ENCODE peak calls at places on chromosome 7, in seven cellular contexts. J is suprapubic skin, G is body of pancreas, U is astrocyte, O is spleen, D is mammary epithelial cell, W is IMR-90. Y is an unnamed sample.

GRCh38 chr7:92158660-92159575 is 20.0 kb downstream of the LRRD1 start:
- DNase-seq in J (no peak), G (no peak), U (peak; percentile 96), O (no peak), D (peak; percentile 52), W (peak; percentile 93), Y (no peak)

GRCh38 chr7:2191026-2191425 is 41.7 kb downstream of the MAD1L1 start:
- DNase-seq in J (no peak), G (no peak), U (peak; percentile 61), O (no peak), D (no peak), W (no peak), Y (no peak)

GRCh38 chr7:135248546-135248945 is 14.9 kb downstream of the STRA8 start:
- DNase-seq in J (no peak), G (no peak), U (no peak), O (no peak), D (no peak), W (no peak), Y (no peak)

GRCh38 chr7:1400351-1400750 is 58.9 kb downstream of the MICALL2 start:
- DNase-seq in J (no peak), G (no peak), U (no peak), O (no peak), D (no peak), W (no peak), Y (peak; percentile 55)

GRCh38 chr7:2873686-2874551 is 29.8 kb upstream of the GNA12 start:
- DNase-seq in J (no peak), G (no peak), U (peak; percentile 89), O (no peak), D (peak; percentile 99), W (peak; percentile 95), Y (peak; percentile 85)

GRCh38 chr7:94228678-94229077 is 166.0 kb upstream of the COL1A2 start:
- DNase-seq in J (no peak), G (no peak), U (peak; percentile 22), O (no peak), D (no peak), W (peak; percentile 33), Y (no peak)

GRCh38 chr7:142611566-142612250 is 137.6 kb upstream of the PRSS1 start:
- DNase-seq in J (no peak), G (no peak), U (no peak), O (no peak), D (no peak), W (no peak), Y (no peak)

GRCh38 chr7:26101471-26102151 is 50.4 kb upstream of the NFE2L3 start:
- DNase-seq in J (no peak), G (peak; percentile 54), U (no peak), O (peak; percentile 81), D (no peak), W (no peak), Y (peak; percentile 54)

GRCh38 chr7:128003787-128004186 is 27.4 kb downstream of the LRRC4 start:
- DNase-seq in J (no peak), G (no peak), U (no peak), O (no peak), D (no peak), W (no peak), Y (no peak)

GRCh38 chr7:159063046-159063840 is 81.4 kb downstream of the VIPR2 start:
- DNase-seq in J (no peak), G (no peak), U (no peak), O (no peak), D (no peak), W (no peak), Y (peak; percentile 32)

GRCh38 chr7:43649755-43650274 is 66.9 kb downstream of the STK17A start:
- DNase-seq in J (no peak), G (no peak), U (no peak), O (peak; percentile 89), D (peak; percentile 72), W (peak; percentile 50), Y (no peak)

GRCh38 chr7:129184979-129185670 is 3.3 kb upstream of the SMO start:
- DNase-seq in J (no peak), G (no peak), U (no peak), O (no peak), D (peak; percentile 82), W (no peak), Y (peak; percentile 12)

GRCh38 chr7:2405601-2406345 is 2.4 kb downstream of the CHST12 start:
- DNase-seq in J (no peak), G (no peak), U (no peak), O (peak; percentile 86), D (no peak), W (no peak), Y (no peak)

GRCh38 chr7:142917447-142917846 is 16.1 kb downstream of the TRPV5 start:
- DNase-seq in J (no peak), G (no peak), U (no peak), O (no peak), D (no peak), W (no peak), Y (no peak)

GRCh38 chr7:140269004-140269638 is 92.3 kb upstream of the KDM7A start:
- DNase-seq in J (no peak), G (no peak), U (no peak), O (no peak), D (no peak), W (no peak), Y (no peak)

GRCh38 chr7:140276001-140276400 is 99.2 kb upstream of the KDM7A start:
- DNase-seq in J (no peak), G (no peak), U (no peak), O (no peak), D (no peak), W (no peak), Y (no peak)

GRCh38 chr7:140275069-140275961 is 98.5 kb upstream of the KDM7A start:
- DNase-seq in J (peak; percentile 61), G (no peak), U (no peak), O (no peak), D (no peak), W (no peak), Y (no peak)

GRCh38 chr7:140267381-140268226 is 90.8 kb upstream of the KDM7A start:
- DNase-seq in J (no peak), G (no peak), U (no peak), O (peak; percentile 49), D (no peak), W (no peak), Y (no peak)

DNA sequence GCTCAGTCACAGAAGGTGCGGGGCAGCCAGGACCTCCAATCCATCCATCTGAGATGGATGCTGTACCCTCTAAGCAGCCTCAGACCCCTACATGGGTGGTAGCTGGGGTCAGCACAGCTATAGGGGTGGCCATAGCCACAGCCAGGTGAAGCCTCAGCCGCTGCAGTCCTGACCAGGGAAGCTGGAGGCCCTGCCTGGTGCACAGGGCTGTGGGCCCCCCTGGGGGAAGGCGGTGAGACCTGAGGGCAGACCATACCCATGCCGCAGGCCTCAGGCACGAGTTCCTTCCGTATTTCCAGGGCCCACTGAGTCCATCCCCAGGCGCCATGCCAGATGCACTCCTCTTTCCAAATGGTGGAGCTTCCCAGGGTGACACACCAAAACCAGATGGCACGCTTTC is 96.6 kb upstream of the KDM7A start:
- DNase-seq in J (no peak), G (no peak), U (no peak), O (no peak), D (no peak), W (no peak), Y (no peak)
- H3K4me3 ChIP-seq in J (no peak overlapping the region), G (no peak overlapping the region), U (no peak overlapping the region), O (no peak overlapping the region), D (no peak overlapping the region), W (no peak overlapping the region), Y (no peak overlapping the region)

DNA sequence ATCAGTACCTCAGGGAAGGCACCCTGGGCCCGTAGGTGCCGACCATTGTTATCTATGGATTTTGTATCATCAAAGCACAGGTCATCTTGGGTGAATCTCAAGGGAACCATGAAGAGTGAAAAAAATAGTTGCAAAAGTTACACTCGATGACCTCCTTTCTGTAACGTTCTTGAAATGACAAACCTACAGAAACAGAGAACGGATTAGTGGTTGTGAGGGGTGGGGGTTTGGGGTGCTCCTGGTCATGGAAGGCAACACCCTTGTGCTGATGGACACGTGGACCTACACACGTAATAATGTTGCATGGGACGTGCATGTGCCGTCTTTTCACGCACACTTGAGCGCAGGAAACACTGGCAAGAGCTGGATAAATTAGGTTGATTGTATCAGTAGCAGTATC is 655.9 kb downstream of the SDK1 start:
- DNase-seq in J (no peak), G (no peak), U (no peak), O (no peak), D (no peak), W (no peak), Y (no peak)
- H3K27me3 ChIP-seq in J (peaks cover 2% of the 10 kb centered on the region), G (no peaks in the 10 kb centered on the region), U (no peaks in the 10 kb centered on the region), O (no peaks in the 10 kb centered on the region), D (no peaks in the 10 kb centered on the region), W (no peaks in the 10 kb centered on the region), Y (no peaks in the 10 kb centered on the region)

DNA sequence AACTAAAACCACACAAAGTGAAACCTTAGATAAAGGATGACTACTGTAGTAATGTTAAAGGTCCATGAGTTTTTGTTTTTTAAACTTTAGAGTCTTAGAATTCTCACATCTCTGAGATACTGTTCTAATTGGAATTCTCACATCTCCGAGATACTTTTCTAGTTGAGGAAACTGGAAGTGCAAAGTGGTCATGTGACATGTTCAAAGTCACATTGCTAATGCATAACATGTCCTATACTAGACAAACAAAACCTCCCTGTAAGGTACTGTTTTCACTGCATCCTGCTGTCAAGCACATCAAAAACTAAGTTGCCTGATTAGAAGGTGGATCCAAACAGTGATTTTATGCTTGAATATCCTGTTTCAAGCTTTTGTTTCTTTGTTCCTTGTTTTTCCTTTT is 13.9 kb downstream of the TAX1BP1 start:
- DNase-seq in J (no peak), G (no peak), U (no peak), O (no peak), D (no peak), W (no peak), Y (no peak)
- H3K36me3 ChIP-seq in J (peaks cover 50% of the 10 kb centered on the region), G (peaks cover 3% of the 10 kb centered on the region), U (peaks cover 25% of the 10 kb centered on the region), O (peaks cover 97% of the 10 kb centered on the region), D (peaks cover 12% of the 10 kb centered on the region), W (peaks cover 8% of the 10 kb centered on the region), Y (peaks cover 1% of the 10 kb centered on the region)

DNA sequence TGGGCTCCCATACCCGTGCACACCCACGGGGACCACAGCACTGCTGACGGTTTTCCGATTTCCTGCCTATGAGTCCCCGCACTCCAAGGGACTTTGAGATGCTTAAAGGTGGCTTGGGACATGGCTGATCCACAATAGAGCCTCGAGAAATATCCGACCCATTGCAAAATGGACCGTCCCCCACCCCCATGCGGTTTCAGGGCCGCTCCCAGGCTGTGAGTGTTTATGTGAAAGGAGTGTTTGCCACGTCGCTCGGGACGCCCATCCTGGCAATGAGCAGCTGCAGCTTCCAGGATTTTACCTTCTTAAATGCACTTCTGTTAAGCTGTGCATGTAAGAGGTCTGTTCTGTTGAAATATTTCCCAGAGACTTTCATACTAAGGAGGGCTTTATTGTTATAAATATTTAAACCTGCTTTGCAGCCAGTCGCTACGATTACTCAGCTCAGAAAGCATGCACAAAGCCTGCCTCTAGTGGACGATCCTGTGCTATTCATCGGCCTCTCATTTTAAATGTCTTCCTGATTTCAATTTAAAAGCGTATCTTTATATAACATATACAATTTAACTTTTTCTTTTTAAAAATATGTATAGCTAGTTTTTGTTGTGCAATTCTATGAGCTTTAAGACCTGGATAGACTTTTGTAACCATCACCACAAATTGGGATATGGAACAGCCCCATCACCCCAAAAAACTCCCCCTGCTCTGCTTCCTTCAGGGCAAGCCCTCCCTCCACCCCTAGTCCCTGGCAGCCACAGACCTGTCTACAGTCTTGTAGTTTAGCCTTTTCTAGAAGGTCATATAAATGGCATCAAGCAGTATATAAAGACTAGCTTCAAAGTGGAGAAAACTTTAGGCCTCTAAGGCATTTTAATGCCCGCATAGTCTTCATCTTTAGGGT is 418.3 kb downstream of the PAXIP1 start:
- DNase-seq in J (no peak), G (no peak), U (peak; percentile 30), O (no peak), D (no peak), W (no peak), Y (no peak)
- H3K4me3 ChIP-seq in J (no peak overlapping the region), G (no peak overlapping the region), U (no peak overlapping the region), O (no peak overlapping the region), D (no peak overlapping the region), W (no peak overlapping the region), Y (no peak overlapping the region)

Y was measured in H7.